ENCODE peak calls at places on chromosomes 1 and 21, in four cellular contexts. Y, N, O and S are unnamed samples. For H3K36me3, the result is how much of the 10 kb centered on the place peaks cover.

GRCh38 chr1:20528221-20528620 is 20.3 kb upstream of the MUL1 start:
- DNase-seq in Y (no peak), N (no peak), O (no peak), S (no peak)

GRCh38 chr1:1858382-1859086 is 32.4 kb downstream of the GNB1 start:
- DNase-seq in Y (peak), N (peak), O (peak), S (peak)

GRCh38 chr1:67393240-67393639 is 37.0 kb downstream of the SERBP1 start:
- DNase-seq in Y (peak), N (no peak), O (no peak), S (peak)

GRCh38 chr1:10694633-10695627 is 101.5 kb downstream of the CASZ1 start:
- DNase-seq in Y (peak), N (peak), O (peak), S (peak)

GRCh38 chr1:9371391-9371935 is 78.8 kb downstream of the SPSB1 start:
- DNase-seq in Y (peak), N (peak), O (peak), S (peak)

GRCh38 chr1:240666548-240667198 is 54.7 kb upstream of the GREM2 start:
- DNase-seq in Y (no peak), N (peak), O (no peak), S (no peak)

GRCh38 chr1:2044510-2045319 is 5.5 kb upstream of the PRKCZ start:
- DNase-seq in Y (peak), N (peak), O (peak), S (peak)

GRCh38 chr1:78303620-78304019 is 187.2 kb upstream of the PTGFR start:
- DNase-seq in Y (peak), N (peak), O (no peak), S (peak)

GRCh38 chr1:55610203-55610602 is 395.0 kb upstream of the USP24 start:
- DNase-seq in Y (no peak), N (no peak), O (no peak), S (no peak)

GRCh38 chr1:103788377-103788776 is 38.7 kb downstream of the AMY1C start:
- DNase-seq in Y (no peak), N (no peak), O (no peak), S (no peak)

GRCh38 chr1:118902299-118903270 is 85.6 kb downstream of the TBX15 start:
- DNase-seq in Y (no peak), N (no peak), O (no peak), S (no peak)

GRCh38 chr21:32256873-32257620 is 21.8 kb downstream of the MIS18A start:
- DNase-seq in Y (peak), N (peak), O (no peak), S (peak)

GRCh38 chr1:164310166-164310565 is 248.8 kb upstream of the PBX1 start:
- DNase-seq in Y (no peak), N (no peak), O (no peak), S (no peak)

GRCh38 chr1:38772026-38772425 is 87.5 kb downstream of the RRAGC start:
- DNase-seq in Y (no peak), N (no peak), O (no peak), S (no peak)

GRCh38 chr1:101317590-101317989 is 80.8 kb downstream of the S1PR1 start:
- DNase-seq in Y (no peak), N (no peak), O (no peak), S (no peak)

GRCh38 chr1:147722114-147722513 is 38.3 kb downstream of the GJA5 start:
- DNase-seq in Y (no peak), N (no peak), O (peak), S (no peak)
- H3K36me3 ChIP-seq in Y (under half), N (under half), O (under half), S (under half)

DNA sequence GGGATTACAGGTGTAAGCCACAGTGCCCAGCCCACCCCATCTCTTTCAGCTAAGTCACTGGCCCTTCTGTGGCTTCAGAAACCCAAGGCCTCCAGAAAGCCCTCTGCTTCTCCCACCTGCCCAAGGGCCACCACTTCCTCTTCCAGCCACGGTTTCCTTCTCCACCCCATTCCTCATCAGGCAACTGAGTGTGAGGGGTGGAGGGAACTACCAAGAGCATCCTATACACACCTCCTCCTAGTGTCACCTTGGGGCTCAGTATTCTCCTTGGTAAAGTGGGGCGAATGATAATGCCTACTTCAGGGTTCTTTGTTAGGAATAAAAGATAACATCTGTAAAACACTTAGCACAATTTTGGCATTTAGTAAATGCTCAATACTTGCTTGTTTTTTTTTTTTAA is 30.0 kb downstream of the KNCN start:
- DNase-seq in Y (no peak), N (no peak), O (no peak), S (no peak)
- H3K27ac ChIP-seq in Y (no peak), N (no peak), O (no peak), S (no peak)

DNA sequence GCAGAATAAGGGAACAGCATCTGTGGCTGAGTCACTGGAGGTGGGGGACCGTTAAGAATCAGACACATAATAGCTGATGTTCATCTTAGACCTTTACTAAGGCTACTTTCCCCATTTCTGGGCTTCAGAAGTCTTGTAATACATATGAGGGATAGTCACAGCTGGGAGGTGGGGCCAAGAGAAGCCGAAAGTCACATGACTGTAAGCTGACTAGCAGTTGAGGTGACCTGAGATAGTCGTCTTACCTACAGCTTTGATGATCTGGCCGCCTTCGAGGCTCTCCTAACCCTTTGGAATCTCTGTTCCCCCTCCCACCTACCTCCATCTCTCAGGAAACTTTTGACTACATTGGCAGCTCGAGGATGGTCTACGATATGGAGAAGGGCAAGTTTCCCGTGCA is 9.4 kb downstream of the NCSTN start:
- DNase-seq in Y (no peak), N (no peak), O (no peak), S (no peak)
- H3K36me3 ChIP-seq in Y (under half), N (half or more), O (under half), S (under half)

GRCh38 chr1:151851886-151852285 is 1.6 kb downstream of the THEM5 start:
- DNase-seq in Y (no peak), N (no peak), O (no peak), S (no peak)

GRCh38 chr1:151852733-151853132 is 779 bp downstream of the THEM5 start:
- DNase-seq in Y (no peak), N (no peak), O (no peak), S (no peak)

GRCh38 chr1:151854658-151855057 is 1.1 kb upstream of the THEM5 start:
- DNase-seq in Y (no peak), N (no peak), O (no peak), S (no peak)

GRCh38 chr1:151855997-151856396 is 2.5 kb upstream of the THEM5 start:
- DNase-seq in Y (no peak), N (no peak), O (no peak), S (no peak)

DNA sequence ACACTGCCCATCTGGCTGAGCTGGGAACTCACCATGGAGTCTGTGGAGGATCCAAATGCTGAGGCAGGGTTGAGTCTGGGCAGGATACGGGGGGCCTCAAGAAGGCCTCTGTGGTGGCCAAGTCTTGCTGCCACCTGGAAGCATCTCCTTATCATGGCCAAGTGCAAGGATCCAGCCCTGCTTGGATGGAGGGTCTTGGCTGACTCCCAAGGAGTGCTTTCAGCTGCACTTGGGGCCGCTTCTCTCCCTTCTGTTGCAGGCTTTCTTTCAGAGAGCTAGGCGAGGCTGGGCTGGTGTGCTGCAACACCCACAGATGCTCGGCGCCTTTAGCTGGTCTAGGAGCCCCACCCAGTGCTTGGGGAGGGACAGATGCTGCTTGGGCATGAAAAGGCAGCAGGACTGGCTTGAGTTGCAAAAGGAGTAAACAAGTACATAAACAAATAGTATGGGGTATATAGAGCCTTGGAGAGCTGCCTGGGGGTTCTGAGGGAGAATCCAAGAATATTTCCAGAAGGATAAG is at the start of gene THEM5:
- DNase-seq in Y (no peak), N (no peak), O (no peak), S (no peak)
- H3K27ac ChIP-seq in Y (no peak), N (no peak), O (no peak), S (no peak)

GRCh38 chr1:223647249-223647648 is 18.3 kb downstream of the CAPN8 start:
- DNase-seq in Y (no peak), N (no peak), O (no peak), S (no peak)

GRCh38 chr1:223649222-223649621 is 16.3 kb downstream of the CAPN8 start:
- DNase-seq in Y (no peak), N (no peak), O (no peak), S (no peak)

GRCh38 chr1:223652436-223652901 is 13.0 kb downstream of the CAPN8 start:
- DNase-seq in Y (no peak), N (no peak), O (peak), S (no peak)

GRCh38 chr1:223653015-223653414 is 12.5 kb downstream of the CAPN8 start:
- DNase-seq in Y (no peak), N (no peak), O (peak), S (no peak)

GRCh38 chr1:223650465-223650864 is 15.0 kb downstream of the CAPN8 start:
- DNase-seq in Y (no peak), N (no peak), O (no peak), S (no peak)
- H3K36me3 ChIP-seq in Y (under half), N (under half), O (under half), S (under half)

GRCh38 chr1:99557556-99558256 is 88.2 kb upstream of the PALMD start:
- DNase-seq in Y (no peak), N (peak), O (no peak), S (no peak)

GRCh38 chr1:99552215-99552614 is 93.7 kb upstream of the PALMD start:
- DNase-seq in Y (no peak), N (no peak), O (no peak), S (no peak)

GRCh38 chr1:99553301-99553700 is 92.6 kb upstream of the PALMD start:
- DNase-seq in Y (no peak), N (no peak), O (no peak), S (no peak)

GRCh38 chr1:99558539-99558938 is 87.4 kb upstream of the PALMD start:
- DNase-seq in Y (no peak), N (peak), O (no peak), S (no peak)

DNA sequence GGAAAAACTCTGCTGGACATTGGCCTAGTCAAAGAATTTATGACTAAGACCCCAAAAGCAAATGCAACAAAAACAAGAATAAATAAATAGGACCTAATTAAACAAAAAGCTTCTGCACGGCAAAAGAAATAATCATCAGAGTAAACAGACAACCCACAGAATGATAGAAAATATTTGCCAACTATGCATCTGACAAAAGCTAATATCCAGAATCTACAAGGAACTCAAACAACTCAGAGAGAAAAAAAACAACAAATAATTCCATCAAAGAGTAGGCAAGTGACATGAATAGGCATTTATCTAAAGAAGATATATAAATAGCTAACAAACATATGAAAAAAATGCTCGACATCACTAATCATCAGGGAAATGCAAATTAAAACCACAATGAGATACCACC is 91.2 kb upstream of the PALMD start:
- DNase-seq in Y (no peak), N (no peak), O (no peak), S (no peak)
- H3K27ac ChIP-seq in Y (no peak), N (no peak), O (no peak), S (no peak)